ENCODE peak calls at places on chromosomes 6 and 20, in seven cellular contexts. One of them, this sample, is unnamed.

GRCh38 chr20:50146732-50147662 is 6.5 kb downstream of the PEDS1 start:
- DNase-seq in upper lobe of left lung: peak; percentile 63
- DNase-seq in body of pancreas: peak; percentile 22
- DNase-seq in adrenal gland: no peak
- DNase-seq in endothelial cell of umbilical vein: peak; percentile 84
- DNase-seq in IMR-90: peak; percentile 43
- DNase-seq in GM12892: no peak
- DNase-seq in this sample: no peak

GRCh38 chr6:42368156-42368555 is 83.6 kb downstream of the TRERF1 start:
- DNase-seq in upper lobe of left lung: no peak
- DNase-seq in body of pancreas: no peak
- DNase-seq in adrenal gland: no peak
- DNase-seq in endothelial cell of umbilical vein: no peak
- DNase-seq in IMR-90: no peak
- DNase-seq in GM12892: peak; percentile 38
- DNase-seq in this sample: no peak

GRCh38 chr6:158467923-158468322 is 92.0 kb upstream of the TMEM181 start:
- DNase-seq in upper lobe of left lung: no peak
- DNase-seq in body of pancreas: no peak
- DNase-seq in adrenal gland: no peak
- DNase-seq in endothelial cell of umbilical vein: no peak
- DNase-seq in IMR-90: no peak
- DNase-seq in GM12892: no peak
- DNase-seq in this sample: no peak

GRCh38 chr6:142846883-142847287 is 98.1 kb downstream of the HIVEP2 start:
- DNase-seq in upper lobe of left lung: no peak
- DNase-seq in body of pancreas: no peak
- DNase-seq in adrenal gland: peak; percentile 33
- DNase-seq in endothelial cell of umbilical vein: peak; percentile 91
- DNase-seq in IMR-90: peak; percentile 95
- DNase-seq in GM12892: no peak
- DNase-seq in this sample: no peak

GRCh38 chr20:53617791-53618489 is 24.3 kb upstream of the ZNF217 start:
- DNase-seq in upper lobe of left lung: no peak
- DNase-seq in body of pancreas: no peak
- DNase-seq in adrenal gland: no peak
- DNase-seq in endothelial cell of umbilical vein: no peak
- DNase-seq in IMR-90: no peak
- DNase-seq in GM12892: no peak
- DNase-seq in this sample: no peak

GRCh38 chr20:46250772-46251171 is 57.5 kb downstream of the CDH22 start:
- DNase-seq in upper lobe of left lung: no peak
- DNase-seq in body of pancreas: no peak
- DNase-seq in adrenal gland: no peak
- DNase-seq in endothelial cell of umbilical vein: no peak
- DNase-seq in IMR-90: no peak
- DNase-seq in GM12892: no peak
- DNase-seq in this sample: no peak

GRCh38 chr20:2955257-2955950 is 82.1 kb downstream of the PTPRA start:
- DNase-seq in upper lobe of left lung: no peak
- DNase-seq in body of pancreas: no peak
- DNase-seq in adrenal gland: no peak
- DNase-seq in endothelial cell of umbilical vein: no peak
- DNase-seq in IMR-90: no peak
- DNase-seq in GM12892: peak; percentile 19
- DNase-seq in this sample: no peak

GRCh38 chr6:7727951-7728854 is 2.3 kb downstream of the BMP6 start:
- DNase-seq in upper lobe of left lung: no peak
- DNase-seq in body of pancreas: peak; percentile 40
- DNase-seq in adrenal gland: peak; percentile 40
- DNase-seq in endothelial cell of umbilical vein: no peak
- DNase-seq in IMR-90: no peak
- DNase-seq in GM12892: peak; percentile 27
- DNase-seq in this sample: no peak

GRCh38 chr6:132931937-132932336 is 117.6 kb downstream of the RPS12 start:
- DNase-seq in upper lobe of left lung: no peak
- DNase-seq in body of pancreas: peak; percentile 37
- DNase-seq in adrenal gland: no peak
- DNase-seq in endothelial cell of umbilical vein: peak; percentile 4
- DNase-seq in IMR-90: peak; percentile 76
- DNase-seq in GM12892: no peak
- DNase-seq in this sample: no peak

GRCh38 chr6:12865782-12866181 is 149.2 kb downstream of the PHACTR1 start:
- DNase-seq in upper lobe of left lung: no peak
- DNase-seq in body of pancreas: no peak
- DNase-seq in adrenal gland: no peak
- DNase-seq in endothelial cell of umbilical vein: no peak
- DNase-seq in IMR-90: no peak
- DNase-seq in GM12892: no peak
- DNase-seq in this sample: no peak

GRCh38 chr20:45450097-45450818 is 19.3 kb upstream of the WFDC2 start:
- DNase-seq in upper lobe of left lung: peak; percentile 31
- DNase-seq in body of pancreas: peak; percentile 30
- DNase-seq in adrenal gland: no peak
- DNase-seq in endothelial cell of umbilical vein: peak; percentile 54
- DNase-seq in IMR-90: peak; percentile 51
- DNase-seq in GM12892: no peak
- DNase-seq in this sample: peak; percentile 29

GRCh38 chr20:51457281-51457932 is 85.1 kb downstream of the NFATC2 start:
- DNase-seq in upper lobe of left lung: no peak
- DNase-seq in body of pancreas: peak; percentile 27
- DNase-seq in adrenal gland: peak; percentile 75
- DNase-seq in endothelial cell of umbilical vein: peak; percentile 72
- DNase-seq in IMR-90: peak; percentile 67
- DNase-seq in GM12892: no peak
- DNase-seq in this sample: peak; percentile 65

GRCh38 chr6:106369739-106370138 is 9.2 kb downstream of the CRYBG1 start:
- DNase-seq in upper lobe of left lung: no peak
- DNase-seq in body of pancreas: no peak
- DNase-seq in adrenal gland: no peak
- DNase-seq in endothelial cell of umbilical vein: no peak
- DNase-seq in IMR-90: no peak
- DNase-seq in GM12892: no peak
- DNase-seq in this sample: no peak

GRCh38 chr20:25063981-25064380 is 6.0 kb upstream of the ACSS1 start:
- DNase-seq in upper lobe of left lung: no peak
- DNase-seq in body of pancreas: no peak
- DNase-seq in adrenal gland: peak; percentile 3
- DNase-seq in endothelial cell of umbilical vein: no peak
- DNase-seq in IMR-90: no peak
- DNase-seq in GM12892: no peak
- DNase-seq in this sample: no peak

GRCh38 chr6:162069995-162070394 is 657.6 kb downstream of the PRKN start:
- DNase-seq in upper lobe of left lung: no peak
- DNase-seq in body of pancreas: no peak
- DNase-seq in adrenal gland: no peak
- DNase-seq in endothelial cell of umbilical vein: no peak
- DNase-seq in IMR-90: no peak
- DNase-seq in GM12892: no peak
- DNase-seq in this sample: no peak

GRCh38 chr6:111237757-111238260 is 150.5 kb downstream of the SLC16A10 start:
- DNase-seq in upper lobe of left lung: no peak
- DNase-seq in body of pancreas: no peak
- DNase-seq in adrenal gland: no peak
- DNase-seq in endothelial cell of umbilical vein: no peak
- DNase-seq in IMR-90: peak; percentile 45
- DNase-seq in GM12892: no peak
- DNase-seq in this sample: no peak

GRCh38 chr6:57276946-57277345 is 40.5 kb upstream of the PRIM2 start:
- DNase-seq in upper lobe of left lung: no peak
- DNase-seq in body of pancreas: no peak
- DNase-seq in adrenal gland: no peak
- DNase-seq in endothelial cell of umbilical vein: no peak
- DNase-seq in IMR-90: no peak
- DNase-seq in GM12892: no peak
- DNase-seq in this sample: no peak

GRCh38 chr6:33790306-33790855 is 1.5 kb upstream of the LEMD2 start:
- DNase-seq in upper lobe of left lung: no peak
- DNase-seq in body of pancreas: no peak
- DNase-seq in adrenal gland: no peak
- DNase-seq in endothelial cell of umbilical vein: no peak
- DNase-seq in IMR-90: no peak
- DNase-seq in GM12892: no peak
- DNase-seq in this sample: no peak

GRCh38 chr20:61127311-61128044 is 124.6 kb upstream of the CDH4 start:
- DNase-seq in upper lobe of left lung: no peak
- DNase-seq in body of pancreas: no peak
- DNase-seq in adrenal gland: no peak
- DNase-seq in endothelial cell of umbilical vein: no peak
- DNase-seq in IMR-90: peak; percentile 92
- DNase-seq in GM12892: no peak
- DNase-seq in this sample: peak; percentile 87

GRCh38 chr6:44065443-44066115 is 61.7 kb downstream of the MRPL14 start:
- DNase-seq in upper lobe of left lung: no peak
- DNase-seq in body of pancreas: no peak
- DNase-seq in adrenal gland: no peak
- DNase-seq in endothelial cell of umbilical vein: peak; percentile 61
- DNase-seq in IMR-90: peak; percentile 52
- DNase-seq in GM12892: no peak
- DNase-seq in this sample: no peak

GRCh38 chr6:44064089-44064947 is 62.9 kb downstream of the MRPL14 start:
- DNase-seq in upper lobe of left lung: peak; percentile 86
- DNase-seq in body of pancreas: peak; percentile 33
- DNase-seq in adrenal gland: peak; percentile 90
- DNase-seq in endothelial cell of umbilical vein: peak; percentile 88
- DNase-seq in IMR-90: peak; percentile 100
- DNase-seq in GM12892: no peak
- DNase-seq in this sample: peak; percentile 97

GRCh38 chr6:44063561-44064059 is 63.6 kb downstream of the MRPL14 start:
- DNase-seq in upper lobe of left lung: no peak
- DNase-seq in body of pancreas: no peak
- DNase-seq in adrenal gland: no peak
- DNase-seq in endothelial cell of umbilical vein: no peak
- DNase-seq in IMR-90: no peak
- DNase-seq in GM12892: no peak
- DNase-seq in this sample: no peak

GRCh38 chr6:44062771-44063560 is 64.3 kb downstream of the MRPL14 start:
- DNase-seq in upper lobe of left lung: peak; percentile 56
- DNase-seq in body of pancreas: no peak
- DNase-seq in adrenal gland: no peak
- DNase-seq in endothelial cell of umbilical vein: no peak
- DNase-seq in IMR-90: no peak
- DNase-seq in GM12892: no peak
- DNase-seq in this sample: no peak

GRCh38 chr6:44064948-44065272 is 62.3 kb downstream of the MRPL14 start:
- DNase-seq in upper lobe of left lung: no peak
- DNase-seq in body of pancreas: no peak
- DNase-seq in adrenal gland: no peak
- DNase-seq in endothelial cell of umbilical vein: no peak
- DNase-seq in IMR-90: no peak
- DNase-seq in GM12892: no peak
- DNase-seq in this sample: no peak
- TF ChIP-seq POLR2A in upper lobe of left lung: no peak
- TF ChIP-seq POLR2A in body of pancreas: no peak
- TF ChIP-seq POLR2A in adrenal gland: no peak
- TF ChIP-seq POLR2A in endothelial cell of umbilical vein: no peak
- TF ChIP-seq POLR2A in IMR-90: no peak
- TF ChIP-seq POLR2A in GM12892: no peak
- TF ChIP-seq POLR2A in this sample: no peak

DNA sequence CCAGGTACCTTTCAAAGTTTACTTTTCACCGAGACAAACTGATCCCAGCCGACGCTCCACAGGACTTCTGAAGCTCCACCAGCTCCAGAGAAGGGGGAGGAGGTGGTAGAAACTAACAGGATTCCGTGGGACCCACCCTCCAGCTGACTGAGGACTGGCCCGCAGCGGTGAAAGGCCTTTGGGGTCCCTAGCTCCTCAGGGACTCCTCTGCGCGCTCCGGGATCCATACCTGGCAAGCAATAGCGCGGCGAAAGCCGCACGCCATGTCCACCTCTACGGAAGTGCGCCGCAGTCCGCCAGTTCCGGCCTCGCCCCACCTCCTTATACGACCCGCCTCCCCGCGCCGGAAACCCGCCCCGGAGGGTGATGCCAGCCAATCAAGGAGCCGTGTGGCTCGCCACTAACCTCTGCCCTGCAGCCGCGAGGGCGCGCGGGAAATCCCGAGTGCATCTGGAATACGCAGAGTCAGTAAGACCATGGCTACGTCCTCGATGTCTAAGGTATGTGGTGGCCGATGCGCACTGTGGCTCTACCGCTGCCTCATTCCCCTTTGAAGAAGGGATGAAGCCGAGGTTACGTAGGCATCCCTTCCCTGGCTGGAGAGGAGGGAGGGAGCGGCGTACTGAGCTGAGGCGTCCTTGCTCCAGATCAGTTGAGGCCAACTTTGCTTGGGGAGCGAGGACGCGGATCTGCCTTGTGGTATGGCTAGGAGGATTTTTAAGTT is at the start of the genes ORC3 and RARS2:
- DNase-seq in upper lobe of left lung: peak; percentile 98
- DNase-seq in body of pancreas: peak; percentile 97
- DNase-seq in adrenal gland: peak; percentile 98
- DNase-seq in endothelial cell of umbilical vein: peak; percentile 95
- DNase-seq in IMR-90: peak; percentile 92
- DNase-seq in GM12892: peak; percentile 89
- DNase-seq in this sample: peak; percentile 93
- TF ChIP-seq POLR2A in upper lobe of left lung: peak; percentile 90
- TF ChIP-seq POLR2A in body of pancreas: peak; percentile 90
- TF ChIP-seq POLR2A in adrenal gland: peak; percentile 80
- TF ChIP-seq POLR2A in endothelial cell of umbilical vein: peak; percentile 78
- TF ChIP-seq POLR2A in IMR-90: peak; percentile 94
- TF ChIP-seq POLR2A in GM12892: peak; percentile 90
- TF ChIP-seq POLR2A in this sample: peak; percentile 77

GRCh38 chr20:43507150-43508080 is at the start of gene L3MBTL1:
- DNase-seq in upper lobe of left lung: peak; percentile 64
- DNase-seq in body of pancreas: peak; percentile 82
- DNase-seq in adrenal gland: peak; percentile 48
- DNase-seq in endothelial cell of umbilical vein: peak; percentile 35
- DNase-seq in IMR-90: peak; percentile 23
- DNase-seq in GM12892: no peak
- DNase-seq in this sample: no peak
- TF ChIP-seq POLR2A in upper lobe of left lung: no peak
- TF ChIP-seq POLR2A in body of pancreas: peak; percentile 24
- TF ChIP-seq POLR2A in adrenal gland: no peak
- TF ChIP-seq POLR2A in endothelial cell of umbilical vein: no peak
- TF ChIP-seq POLR2A in IMR-90: no peak
- TF ChIP-seq POLR2A in GM12892: no peak
- TF ChIP-seq POLR2A in this sample: peak; percentile 53

GRCh38 chr20:5122861-5123260 is 3.1 kb upstream of the PCNA start:
- DNase-seq in upper lobe of left lung: no peak
- DNase-seq in body of pancreas: no peak
- DNase-seq in adrenal gland: no peak
- DNase-seq in endothelial cell of umbilical vein: no peak
- DNase-seq in IMR-90: peak; percentile 52
- DNase-seq in GM12892: no peak
- DNase-seq in this sample: no peak

GRCh38 chr20:5119435-5120188 is at the start of gene PCNA:
- DNase-seq in upper lobe of left lung: peak; percentile 99
- DNase-seq in body of pancreas: peak; percentile 98
- DNase-seq in adrenal gland: peak; percentile 98
- DNase-seq in endothelial cell of umbilical vein: peak; percentile 98
- DNase-seq in IMR-90: peak; percentile 96
- DNase-seq in GM12892: peak; percentile 94
- DNase-seq in this sample: peak; percentile 92

GRCh38 chr20:5118220-5119142 is 1.3 kb downstream of the PCNA start:
- DNase-seq in upper lobe of left lung: no peak
- DNase-seq in body of pancreas: no peak
- DNase-seq in adrenal gland: no peak
- DNase-seq in endothelial cell of umbilical vein: peak; percentile 8
- DNase-seq in IMR-90: no peak
- DNase-seq in GM12892: no peak
- DNase-seq in this sample: no peak

GRCh38 chr20:5119143-5119434 is 669 bp downstream of the PCNA start:
- DNase-seq in upper lobe of left lung: no peak
- DNase-seq in body of pancreas: no peak
- DNase-seq in adrenal gland: no peak
- DNase-seq in endothelial cell of umbilical vein: no peak
- DNase-seq in IMR-90: no peak
- DNase-seq in GM12892: no peak
- DNase-seq in this sample: no peak

GRCh38 chr20:5120189-5120484 is 379 bp upstream of the PCNA start:
- DNase-seq in upper lobe of left lung: no peak
- DNase-seq in body of pancreas: no peak
- DNase-seq in adrenal gland: no peak
- DNase-seq in endothelial cell of umbilical vein: no peak
- DNase-seq in IMR-90: no peak
- DNase-seq in GM12892: no peak
- DNase-seq in this sample: no peak
- TF ChIP-seq POLR2A in upper lobe of left lung: no peak
- TF ChIP-seq POLR2A in body of pancreas: no peak
- TF ChIP-seq POLR2A in adrenal gland: no peak
- TF ChIP-seq POLR2A in endothelial cell of umbilical vein: peak; percentile 93
- TF ChIP-seq POLR2A in IMR-90: peak; percentile 77
- TF ChIP-seq POLR2A in GM12892: no peak
- TF ChIP-seq POLR2A in this sample: no peak

This sample was measured in H54.